ENCODE peak calls at places on chromosome 12, in six cellular contexts. H is H9, Z is IMR-90, Q is mesenchymal stem cell, B is H1, W is trophoblast cell. M is an unnamed sample.

GRCh38 chr12:20631711-20632110 is 63.4 kb upstream of the SLCO1C1 start:
- DNase-seq in H (no peak), Z (no peak), Q (no peak), B (no peak), W (no peak), M (no peak)

GRCh38 chr12:4322789-4323188 is 1.8 kb downstream of the TIGAR start:
- DNase-seq in H (no peak), Z (no peak), Q (no peak), B (no peak), W (no peak), M (no peak)

GRCh38 chr12:93520454-93520853 is 52.0 kb upstream of the SOCS2 start:
- DNase-seq in H (no peak), Z (no peak), Q (no peak), B (no peak), W (no peak), M (no peak)

GRCh38 chr12:71947645-71948105 is 9.0 kb downstream of the TPH2 start:
- DNase-seq in H (peak; percentile 97), Z (peak; percentile 86), Q (peak; percentile 64), B (peak; percentile 64), W (peak; percentile 55), M (peak; percentile 82)

GRCh38 chr12:74889563-74890236 is 319.9 kb downstream of the KCNC2 start:
- DNase-seq in H (no peak), Z (peak; percentile 62), Q (peak; percentile 60), B (no peak), W (no peak), M (no peak)

GRCh38 chr12:66692170-66692569 is 13.3 kb upstream of the GRIP1 start:
- DNase-seq in H (no peak), Z (no peak), Q (no peak), B (no peak), W (no peak), M (no peak)

GRCh38 chr12:42666671-42667243 is 77.2 kb upstream of the PRICKLE1 start:
- DNase-seq in H (peak; percentile 56), Z (peak; percentile 81), Q (peak; percentile 71), B (no peak), W (no peak), M (peak; percentile 9)

GRCh38 chr12:131057211-131057721 is 103.6 kb downstream of the ADGRD1 start:
- DNase-seq in H (peak; percentile 24), Z (no peak), Q (no peak), B (no peak), W (no peak), M (no peak)

GRCh38 chr12:110592078-110592477 is 9.0 kb upstream of the PPTC7 start:
- DNase-seq in H (no peak), Z (no peak), Q (no peak), B (no peak), W (no peak), M (no peak)

GRCh38 chr12:5511644-5512584 is 80.0 kb downstream of the NTF3 start:
- DNase-seq in H (peak; percentile 61), Z (peak; percentile 44), Q (no peak), B (peak; percentile 77), W (peak; percentile 26), M (no peak)

DNA sequence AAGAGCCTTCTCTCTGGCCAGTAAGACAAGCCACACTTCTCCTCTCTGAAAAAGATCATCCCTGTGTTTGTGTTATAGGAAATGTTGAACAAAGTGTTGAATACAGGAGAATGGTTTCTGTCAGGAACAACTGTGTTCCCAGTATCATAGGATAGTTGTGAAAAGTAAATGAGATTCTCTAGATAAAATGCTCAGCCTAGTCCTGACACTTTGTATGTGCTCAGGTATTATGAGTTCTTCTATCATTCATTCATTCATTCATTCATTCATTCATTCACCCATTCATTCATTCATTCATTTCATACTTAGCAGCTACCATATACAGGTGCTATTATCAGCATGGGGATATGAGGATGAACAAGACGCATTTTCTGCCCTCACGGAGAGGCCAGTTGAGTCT is 22.5 kb upstream of the GPRC5A start:
- DNase-seq in H (no peak), Z (no peak), Q (no peak), B (no peak), W (no peak), M (no peak)
- H4K91ac ChIP-seq in H (no peak overlapping the region), Z (peak overlapping the region; percentile 61), Q (no peak overlapping the region), B (no peak overlapping the region), W (no peak overlapping the region), M (no peak overlapping the region)

DNA sequence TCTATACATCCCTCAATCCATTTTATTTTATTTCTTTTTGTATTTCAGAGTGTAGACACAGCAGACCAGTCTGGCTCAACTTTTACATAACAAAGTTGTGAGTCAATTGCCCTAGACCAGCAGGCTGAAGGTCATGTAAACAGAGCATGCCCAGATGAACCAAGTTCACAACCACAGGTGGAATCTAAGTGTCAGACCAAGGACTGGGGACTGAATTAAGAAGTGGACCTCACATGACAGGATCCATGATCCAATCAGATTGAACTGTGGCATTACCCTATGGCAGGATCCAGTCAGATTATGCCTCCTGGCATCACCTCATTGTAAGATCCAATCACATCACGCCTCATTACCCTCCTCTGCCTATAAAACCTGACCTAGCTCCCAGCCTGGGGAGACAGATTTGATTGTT is 455.8 kb downstream of the SOX5 start:
- DNase-seq in H (no peak), Z (no peak), Q (no peak), B (no peak), W (no peak), M (no peak)
- H4K91ac ChIP-seq in H (no peak overlapping the region), Z (no peak overlapping the region), Q (peak overlapping the region; percentile 61), B (no peak overlapping the region), W (no peak overlapping the region), M (no peak overlapping the region)

GRCh38 chr12:64556231-64556630 is 54.1 kb upstream of the RASSF3 start:
- DNase-seq in H (no peak), Z (no peak), Q (no peak), B (no peak), W (no peak), M (no peak)

GRCh38 chr12:64561302-64561651 is 49.0 kb upstream of the RASSF3 start:
- DNase-seq in H (no peak), Z (no peak), Q (no peak), B (no peak), W (no peak), M (no peak)

GRCh38 chr12:64560395-64561301 is 49.6 kb upstream of the RASSF3 start:
- DNase-seq in H (peak; percentile 61), Z (peak; percentile 100), Q (peak; percentile 96), B (peak; percentile 46), W (peak; percentile 38), M (no peak)

GRCh38 chr12:64558754-64559153 is 51.5 kb upstream of the RASSF3 start:
- DNase-seq in H (no peak), Z (no peak), Q (no peak), B (no peak), W (no peak), M (no peak)
- H4K91ac ChIP-seq in H (no peak overlapping the region), Z (peak overlapping the region; percentile 32), Q (no peak overlapping the region), B (no peak overlapping the region), W (no peak overlapping the region), M (no peak overlapping the region)

DNA sequence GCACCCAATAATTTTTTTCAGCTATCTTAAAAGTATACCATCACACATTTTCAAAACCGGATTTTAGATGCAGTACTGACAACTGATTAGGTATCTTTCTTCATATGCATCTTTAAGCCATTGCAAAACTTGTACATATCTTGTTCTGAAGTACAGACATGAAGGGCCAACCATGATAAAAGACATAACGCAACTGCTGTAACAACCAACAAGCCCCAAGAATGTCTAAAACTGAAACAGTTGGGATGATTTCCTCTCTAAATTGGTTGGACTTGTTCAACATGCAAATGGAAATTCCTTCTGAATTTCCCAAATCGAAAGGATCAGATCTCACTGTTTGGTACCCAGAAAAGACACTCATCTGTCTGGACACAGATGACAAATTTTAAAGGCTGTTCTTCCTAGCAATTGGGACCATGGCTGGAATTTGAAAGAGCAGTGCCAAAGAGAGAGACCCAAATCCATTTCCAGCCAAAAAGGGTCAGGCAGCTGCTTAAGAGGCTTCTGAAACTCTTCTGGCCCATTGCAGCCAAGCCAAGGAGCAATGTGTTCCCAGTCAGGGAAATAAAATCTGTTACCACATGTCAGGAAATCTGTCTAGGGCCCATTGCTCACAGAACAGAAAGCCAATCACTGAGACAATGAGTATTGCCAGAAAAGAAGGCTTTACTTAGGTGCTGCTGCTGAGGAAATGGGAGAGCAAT is 1122.4 kb upstream of the USP15 start:
- DNase-seq in H (no peak), Z (no peak), Q (no peak), B (no peak), W (no peak), M (no peak)
- H4K91ac ChIP-seq in H (no peak overlapping the region), Z (no peak overlapping the region), Q (no peak overlapping the region), B (no peak overlapping the region), W (no peak overlapping the region), M (no peak overlapping the region)

DNA sequence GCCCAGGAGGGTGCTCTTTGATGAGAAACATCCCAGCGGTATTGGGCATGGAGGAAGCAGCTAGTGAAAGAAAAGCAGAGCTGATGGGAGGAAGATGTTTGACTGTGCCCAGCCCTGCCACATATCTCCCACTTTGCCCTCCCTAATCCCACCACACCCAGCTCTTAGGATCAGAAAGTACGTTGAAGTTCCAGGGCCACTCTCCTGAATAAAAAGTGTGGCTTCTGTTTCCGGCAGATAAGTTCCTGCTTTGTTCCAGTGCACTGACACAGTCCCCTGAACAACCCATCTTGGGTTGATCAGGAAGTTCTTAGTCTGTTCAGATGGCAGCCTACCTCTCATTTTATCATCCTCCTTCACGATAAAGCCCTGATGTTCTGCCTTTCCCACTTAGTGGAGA is 16.5 kb downstream of the TPCN1 start:
- DNase-seq in H (no peak), Z (no peak), Q (no peak), B (no peak), W (no peak), M (no peak)
- H4K91ac ChIP-seq in H (no peak overlapping the region), Z (no peak overlapping the region), Q (no peak overlapping the region), B (no peak overlapping the region), W (no peak overlapping the region), M (no peak overlapping the region)

DNA sequence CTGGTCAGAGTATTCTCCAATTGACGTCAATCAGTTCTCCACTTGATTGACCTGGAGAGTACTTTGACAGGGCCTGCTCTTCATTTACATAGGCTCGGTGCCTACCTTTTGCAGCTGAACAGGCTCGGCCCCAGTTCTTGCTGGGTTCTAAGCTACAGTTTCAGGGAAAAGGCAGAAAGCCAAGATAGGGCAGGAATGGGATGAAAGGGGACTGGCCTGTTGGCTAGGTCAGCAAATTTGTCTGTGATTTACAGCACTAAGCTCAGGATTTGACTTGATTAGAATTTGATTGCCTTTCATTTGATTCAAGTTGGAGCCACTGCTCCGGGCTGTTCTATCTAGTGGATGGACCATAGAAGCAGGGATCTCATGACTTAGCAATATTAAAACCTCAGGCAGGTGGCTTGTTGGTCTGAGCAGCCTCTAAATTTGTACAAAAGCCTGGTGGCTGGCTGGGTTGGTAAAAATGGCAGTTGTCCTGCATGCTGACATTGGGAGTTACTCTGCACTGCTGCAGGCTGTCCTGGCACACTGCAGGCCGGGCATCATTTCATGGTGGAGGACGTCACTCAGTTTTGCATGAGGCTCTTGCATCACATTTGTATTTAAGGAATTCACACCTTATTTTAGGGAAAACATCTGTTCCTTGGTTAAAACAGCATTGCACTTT is 71.8 kb downstream of the BICD1 start:
- DNase-seq in H (no peak), Z (no peak), Q (no peak), B (no peak), W (no peak), M (no peak)
- H4K91ac ChIP-seq in H (no peak overlapping the region), Z (no peak overlapping the region), Q (no peak overlapping the region), B (no peak overlapping the region), W (no peak overlapping the region), M (no peak overlapping the region)

DNA sequence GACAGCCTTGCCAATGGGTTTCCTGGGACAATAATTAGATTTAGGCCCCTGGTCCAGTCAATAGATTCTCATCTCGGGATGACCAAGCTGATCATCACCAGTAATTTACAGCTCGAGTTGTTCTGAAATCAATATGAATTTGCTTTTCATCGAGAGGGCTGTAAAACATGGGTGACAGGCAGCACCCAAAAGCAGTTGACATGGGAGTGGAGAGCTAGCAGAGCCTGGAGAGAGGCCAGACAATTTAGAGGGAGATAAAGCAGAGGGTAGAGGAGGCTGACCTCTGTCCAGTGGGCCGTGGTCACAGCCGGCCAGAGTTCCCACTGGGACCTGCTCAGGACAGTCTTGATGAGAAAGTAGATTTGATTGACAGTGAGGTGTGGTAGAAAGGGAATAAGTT is 157.3 kb downstream of the ASCL4 start:
- DNase-seq in H (no peak), Z (no peak), Q (no peak), B (no peak), W (no peak), M (no peak)
- H4K91ac ChIP-seq in H (no peak overlapping the region), Z (no peak overlapping the region), Q (no peak overlapping the region), B (no peak overlapping the region), W (no peak overlapping the region), M (no peak overlapping the region)